ENCODE peak calls at places on chromosomes 16 and 17, in ten cellular contexts. One of them, this sample, is unnamed.

GRCh38 chr16:47059991-47060390 is 83.8 kb downstream of the NETO2 start:
- DNase-seq in natural killer cell: no peak
- DNase-seq in stimulated activated CD8-positive, alpha-beta memory T cell treated with anti-CD3 and anti-CD28 coated beads, Interleukin-12 subunit alpha, Interleukin-12 subunit beta, amount 100 ng/mL, for 1 hour: no peak
- DNase-seq in endothelial cell: no peak
- DNase-seq in M059J: no peak
- DNase-seq in MM.1S: no peak
- DNase-seq in ureter: no peak
- DNase-seq in GM18507: no peak
- DNase-seq in HuH-7.5: no peak
- DNase-seq in stimulated activated CD4-positive, alpha-beta T cell treated with anti-CD3 and anti-CD28 coated beads, Interleukin-4, amount 100 ng/mL, for 24 hours: no peak
- DNase-seq in this sample: no peak

GRCh38 chr17:80850817-80851216 is 140.8 kb upstream of the CHMP6 start:
- DNase-seq in M059J: peak; percentile 28
- DNase-seq in MM.1S: no peak
- DNase-seq in GM18507: no peak
- DNase-seq in ureter: no peak
- DNase-seq in HuH-7.5: no peak
- DNase-seq in stimulated activated CD8-positive, alpha-beta memory T cell treated with anti-CD3 and anti-CD28 coated beads, Interleukin-12 subunit alpha, Interleukin-12 subunit beta, amount 100 ng/mL, for 1 hour: no peak
- DNase-seq in stimulated activated CD4-positive, alpha-beta T cell treated with anti-CD3 and anti-CD28 coated beads, Interleukin-4, amount 100 ng/mL, for 24 hours: no peak
- DNase-seq in endothelial cell: no peak
- DNase-seq in natural killer cell: no peak
- DNase-seq in this sample: no peak

GRCh38 chr17:8409966-8410881 is 12.6 kb upstream of the RNF222 start:
- DNase-seq in stimulated activated CD8-positive, alpha-beta memory T cell treated with anti-CD3 and anti-CD28 coated beads, Interleukin-12 subunit alpha, Interleukin-12 subunit beta, amount 100 ng/mL, for 1 hour: peak; percentile 76
- DNase-seq in HuH-7.5: peak; percentile 51
- DNase-seq in endothelial cell: peak; percentile 92
- DNase-seq in GM18507: peak; percentile 51
- DNase-seq in MM.1S: peak; percentile 75
- DNase-seq in M059J: peak; percentile 84
- DNase-seq in natural killer cell: peak; percentile 72
- DNase-seq in ureter: peak; percentile 92
- DNase-seq in stimulated activated CD4-positive, alpha-beta T cell treated with anti-CD3 and anti-CD28 coated beads, Interleukin-4, amount 100 ng/mL, for 24 hours: peak; percentile 83
- DNase-seq in this sample: no peak

GRCh38 chr16:77531741-77532140 is 96.9 kb upstream of the ADAMTS18 start:
- DNase-seq in M059J: peak; percentile 91
- DNase-seq in HuH-7.5: no peak
- DNase-seq in ureter: no peak
- DNase-seq in natural killer cell: no peak
- DNase-seq in stimulated activated CD4-positive, alpha-beta T cell treated with anti-CD3 and anti-CD28 coated beads, Interleukin-4, amount 100 ng/mL, for 24 hours: no peak
- DNase-seq in GM18507: no peak
- DNase-seq in endothelial cell: no peak
- DNase-seq in stimulated activated CD8-positive, alpha-beta memory T cell treated with anti-CD3 and anti-CD28 coated beads, Interleukin-12 subunit alpha, Interleukin-12 subunit beta, amount 100 ng/mL, for 1 hour: no peak
- DNase-seq in MM.1S: no peak
- DNase-seq in this sample: no peak

GRCh38 chr16:21338537-21339268 is 60.6 kb upstream of the CRYM start:
- DNase-seq in GM18507: no peak
- DNase-seq in M059J: peak; percentile 4
- DNase-seq in ureter: no peak
- DNase-seq in endothelial cell: no peak
- DNase-seq in stimulated activated CD4-positive, alpha-beta T cell treated with anti-CD3 and anti-CD28 coated beads, Interleukin-4, amount 100 ng/mL, for 24 hours: no peak
- DNase-seq in natural killer cell: no peak
- DNase-seq in MM.1S: peak; percentile 86
- DNase-seq in HuH-7.5: peak; percentile 13
- DNase-seq in stimulated activated CD8-positive, alpha-beta memory T cell treated with anti-CD3 and anti-CD28 coated beads, Interleukin-12 subunit alpha, Interleukin-12 subunit beta, amount 100 ng/mL, for 1 hour: no peak
- DNase-seq in this sample: no peak

GRCh38 chr17:29368926-29369325 is 21.2 kb upstream of the TAOK1 start:
- DNase-seq in stimulated activated CD4-positive, alpha-beta T cell treated with anti-CD3 and anti-CD28 coated beads, Interleukin-4, amount 100 ng/mL, for 24 hours: no peak
- DNase-seq in HuH-7.5: no peak
- DNase-seq in endothelial cell: no peak
- DNase-seq in MM.1S: no peak
- DNase-seq in natural killer cell: no peak
- DNase-seq in stimulated activated CD8-positive, alpha-beta memory T cell treated with anti-CD3 and anti-CD28 coated beads, Interleukin-12 subunit alpha, Interleukin-12 subunit beta, amount 100 ng/mL, for 1 hour: no peak
- DNase-seq in GM18507: no peak
- DNase-seq in M059J: peak; percentile 23
- DNase-seq in ureter: no peak
- DNase-seq in this sample: no peak

GRCh38 chr17:27630607-27631408 is at the start of gene LGALS9:
- DNase-seq in natural killer cell: no peak
- DNase-seq in MM.1S: no peak
- DNase-seq in endothelial cell: no peak
- DNase-seq in ureter: peak; percentile 70
- DNase-seq in M059J: peak; percentile 89
- DNase-seq in HuH-7.5: no peak
- DNase-seq in stimulated activated CD8-positive, alpha-beta memory T cell treated with anti-CD3 and anti-CD28 coated beads, Interleukin-12 subunit alpha, Interleukin-12 subunit beta, amount 100 ng/mL, for 1 hour: peak; percentile 7
- DNase-seq in GM18507: peak; percentile 44
- DNase-seq in stimulated activated CD4-positive, alpha-beta T cell treated with anti-CD3 and anti-CD28 coated beads, Interleukin-4, amount 100 ng/mL, for 24 hours: peak; percentile 19
- DNase-seq in this sample: no peak

GRCh38 chr17:13508916-13509315 is 92.8 kb downstream of the HS3ST3A1 start:
- DNase-seq in HuH-7.5: no peak
- DNase-seq in GM18507: no peak
- DNase-seq in MM.1S: no peak
- DNase-seq in ureter: no peak
- DNase-seq in stimulated activated CD4-positive, alpha-beta T cell treated with anti-CD3 and anti-CD28 coated beads, Interleukin-4, amount 100 ng/mL, for 24 hours: no peak
- DNase-seq in endothelial cell: no peak
- DNase-seq in stimulated activated CD8-positive, alpha-beta memory T cell treated with anti-CD3 and anti-CD28 coated beads, Interleukin-12 subunit alpha, Interleukin-12 subunit beta, amount 100 ng/mL, for 1 hour: no peak
- DNase-seq in natural killer cell: no peak
- DNase-seq in M059J: peak; percentile 46
- DNase-seq in this sample: no peak

GRCh38 chr16:71916397-71916920 is 21.1 kb downstream of the IST1 start:
- DNase-seq in stimulated activated CD8-positive, alpha-beta memory T cell treated with anti-CD3 and anti-CD28 coated beads, Interleukin-12 subunit alpha, Interleukin-12 subunit beta, amount 100 ng/mL, for 1 hour: no peak
- DNase-seq in endothelial cell: no peak
- DNase-seq in HuH-7.5: no peak
- DNase-seq in M059J: no peak
- DNase-seq in natural killer cell: no peak
- DNase-seq in stimulated activated CD4-positive, alpha-beta T cell treated with anti-CD3 and anti-CD28 coated beads, Interleukin-4, amount 100 ng/mL, for 24 hours: no peak
- DNase-seq in MM.1S: no peak
- DNase-seq in GM18507: no peak
- DNase-seq in ureter: no peak
- DNase-seq in this sample: no peak

GRCh38 chr17:29393451-29393850 is 3.3 kb downstream of the TAOK1 start:
- DNase-seq in natural killer cell: no peak
- DNase-seq in HuH-7.5: no peak
- DNase-seq in GM18507: no peak
- DNase-seq in stimulated activated CD4-positive, alpha-beta T cell treated with anti-CD3 and anti-CD28 coated beads, Interleukin-4, amount 100 ng/mL, for 24 hours: no peak
- DNase-seq in MM.1S: no peak
- DNase-seq in endothelial cell: no peak
- DNase-seq in ureter: no peak
- DNase-seq in stimulated activated CD8-positive, alpha-beta memory T cell treated with anti-CD3 and anti-CD28 coated beads, Interleukin-12 subunit alpha, Interleukin-12 subunit beta, amount 100 ng/mL, for 1 hour: no peak
- DNase-seq in M059J: peak; percentile 19
- DNase-seq in this sample: no peak

GRCh38 chr16:68792465-68793324 is 50.6 kb upstream of the TANGO6 start:
- DNase-seq in stimulated activated CD8-positive, alpha-beta memory T cell treated with anti-CD3 and anti-CD28 coated beads, Interleukin-12 subunit alpha, Interleukin-12 subunit beta, amount 100 ng/mL, for 1 hour: no peak
- DNase-seq in M059J: peak; percentile 73
- DNase-seq in stimulated activated CD4-positive, alpha-beta T cell treated with anti-CD3 and anti-CD28 coated beads, Interleukin-4, amount 100 ng/mL, for 24 hours: no peak
- DNase-seq in HuH-7.5: peak; percentile 53
- DNase-seq in GM18507: no peak
- DNase-seq in MM.1S: no peak
- DNase-seq in natural killer cell: no peak
- DNase-seq in endothelial cell: no peak
- DNase-seq in ureter: no peak
- DNase-seq in this sample: no peak